ENCODE peak calls at places on chromosome 18, in eight cellular contexts. R is mesothelial cell of epicardium, H is RWPE1, L is body of pancreas, Q is HFFc6, I is lower leg skin, O is hepatocyte, S is MCF 10A. B is an unnamed sample.
A peak's percentile ranks its signal among the peaks of the same experiment; 100 is the strongest.

GRCh38 chr18:25299899-25300298 is 52.1 kb downstream of the ZNF521 start:
- DNase-seq in R (no peak), H (no peak), L (no peak), Q (no peak), I (no peak), O (no peak), S (no peak), B (no peak)

GRCh38 chr18:23882616-23883276 is 131.8 kb upstream of the TTC39C start:
- DNase-seq in R (no peak), H (no peak), L (no peak), Q (no peak), I (no peak), O (no peak), S (no peak), B (no peak)

GRCh38 chr18:66749030-66749429 is 145.1 kb upstream of the CDH19 start:
- DNase-seq in R (no peak), H (no peak), L (no peak), Q (no peak), I (no peak), O (no peak), S (peak; percentile 30), B (no peak)

GRCh38 chr18:64807560-64807959 is 658.7 kb upstream of the LINC00305 start:
- DNase-seq in R (no peak), H (no peak), L (no peak), Q (no peak), I (no peak), O (no peak), S (no peak), B (no peak)

GRCh38 chr18:13252696-13253410 is 34.3 kb downstream of the LDLRAD4 start:
- DNase-seq in R (no peak), H (no peak), L (no peak), Q (no peak), I (no peak), O (no peak), S (no peak), B (no peak)

GRCh38 chr18:6652098-6652497 is 77.4 kb upstream of the ARHGAP28 start:
- DNase-seq in R (no peak), H (no peak), L (no peak), Q (no peak), I (no peak), O (no peak), S (no peak), B (no peak)

GRCh38 chr18:10420561-10421352 is 33.7 kb upstream of the APCDD1 start:
- DNase-seq in R (no peak), H (no peak), L (no peak), Q (peak; percentile 58), I (no peak), O (no peak), S (peak; percentile 15), B (no peak)

GRCh38 chr18:904135-905090 is at the start of gene ADCYAP1:
- DNase-seq in R (no peak), H (no peak), L (no peak), Q (no peak), I (no peak), O (peak; percentile 31), S (no peak), B (no peak)

GRCh38 chr18:34993289-34993688 is 47.9 kb upstream of the MAPRE2 start:
- DNase-seq in R (no peak), H (no peak), L (no peak), Q (no peak), I (no peak), O (no peak), S (peak; percentile 52), B (no peak)

GRCh38 chr18:59067873-59068272 is 71.8 kb upstream of the SEC11C start:
- DNase-seq in R (no peak), H (no peak), L (peak; percentile 32), Q (no peak), I (no peak), O (peak; percentile 45), S (peak; percentile 55), B (no peak)
- TF ChIP-seq CTCF in R (peak; percentile 35), H (peak; percentile 46), L (peak; percentile 44), Q (peak; percentile 76), I (no peak), O (peak; percentile 49), S (peak; percentile 30), B (no peak)

GRCh38 chr18:42298744-42299685 is 344.0 kb downstream of the PIK3C3 start:
- DNase-seq in R (peak; percentile 60), H (peak; percentile 31), L (peak; percentile 66), Q (peak; percentile 69), I (peak; percentile 76), O (peak; percentile 85), S (peak; percentile 75), B (no peak)
- TF ChIP-seq CTCF in R (peak; percentile 94), H (peak; percentile 87), L (peak; percentile 65), Q (peak; percentile 94), I (no peak), O (peak; percentile 93), S (peak; percentile 81), B (peak; percentile 74)

GRCh38 chr18:45321520-45321919 is 293.8 kb upstream of the SLC14A2 start:
- DNase-seq in R (no peak), H (no peak), L (peak; percentile 19), Q (no peak), I (no peak), O (no peak), S (no peak), B (no peak)

GRCh38 chr18:45320724-45321123 is 294.6 kb upstream of the SLC14A2 start:
- DNase-seq in R (no peak), H (no peak), L (no peak), Q (no peak), I (no peak), O (peak; percentile 52), S (no peak), B (no peak)

GRCh38 chr18:45312727-45313126 is 302.5 kb upstream of the SLC14A2 start:
- DNase-seq in R (no peak), H (no peak), L (no peak), Q (no peak), I (no peak), O (no peak), S (no peak), B (no peak)

GRCh38 chr18:45316127-45316526 is 299.1 kb upstream of the SLC14A2 start:
- DNase-seq in R (no peak), H (no peak), L (no peak), Q (no peak), I (no peak), O (no peak), S (no peak), B (no peak)
- TF ChIP-seq CTCF in R (no peak), H (no peak), L (no peak), Q (no peak), I (no peak), O (no peak), S (no peak), B (no peak)

GRCh38 chr18:31657823-31658669 is 26.3 kb downstream of the B4GALT6 start:
- DNase-seq in R (no peak), H (no peak), L (no peak), Q (no peak), I (no peak), O (peak; percentile 29), S (no peak), B (no peak)
- TF ChIP-seq CTCF in R (no peak), H (no peak), L (no peak), Q (no peak), I (no peak), O (no peak), S (no peak), B (no peak)

DNA sequence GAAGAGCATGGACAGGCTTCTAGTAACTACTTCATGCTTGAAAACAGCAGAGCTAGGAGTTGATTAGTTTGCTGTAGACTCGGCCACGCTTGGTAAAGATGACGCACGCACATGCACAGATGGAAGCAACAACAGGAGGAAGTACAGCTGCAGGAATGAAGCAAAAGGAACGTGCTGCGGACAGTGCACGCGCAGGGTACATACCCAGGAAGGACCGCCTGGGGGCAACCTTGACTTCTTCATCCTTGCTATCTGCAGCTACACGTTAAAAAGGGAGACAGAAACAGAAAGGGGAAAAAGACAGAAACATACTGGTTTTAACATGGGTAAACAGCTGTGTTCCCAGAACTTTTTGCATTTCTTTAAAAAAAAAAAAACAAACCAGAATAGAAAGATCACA is 17.7 kb downstream of the SLC66A2 start:
- DNase-seq in R (no peak), H (no peak), L (peak; percentile 73), Q (peak; percentile 80), I (no peak), O (peak; percentile 67), S (no peak), B (no peak)
- TF ChIP-seq CTCF in R (no peak), H (no peak), L (peak; percentile 69), Q (peak; percentile 47), I (no peak), O (peak; percentile 40), S (no peak), B (no peak)

GRCh38 chr18:56560992-56561391 is 77.4 kb downstream of the TXNL1 start:
- DNase-seq in R (no peak), H (no peak), L (no peak), Q (no peak), I (no peak), O (no peak), S (no peak), B (no peak)

GRCh38 chr18:56562479-56562878 is 75.9 kb downstream of the TXNL1 start:
- DNase-seq in R (no peak), H (no peak), L (no peak), Q (no peak), I (no peak), O (no peak), S (no peak), B (no peak)

GRCh38 chr18:56565596-56566355 is 72.6 kb downstream of the TXNL1 start:
- DNase-seq in R (no peak), H (peak; percentile 3), L (no peak), Q (peak; percentile 79), I (no peak), O (no peak), S (peak; percentile 52), B (no peak)

GRCh38 chr18:56565059-56565458 is 73.3 kb downstream of the TXNL1 start:
- DNase-seq in R (no peak), H (no peak), L (no peak), Q (no peak), I (no peak), O (no peak), S (no peak), B (no peak)

GRCh38 chr18:56563568-56563967 is 74.8 kb downstream of the TXNL1 start:
- DNase-seq in R (no peak), H (no peak), L (no peak), Q (no peak), I (no peak), O (no peak), S (peak; percentile 1), B (no peak)
- TF ChIP-seq CTCF in R (no peak), H (no peak), L (no peak), Q (peak; percentile 52), I (no peak), O (no peak), S (no peak), B (no peak)

DNA sequence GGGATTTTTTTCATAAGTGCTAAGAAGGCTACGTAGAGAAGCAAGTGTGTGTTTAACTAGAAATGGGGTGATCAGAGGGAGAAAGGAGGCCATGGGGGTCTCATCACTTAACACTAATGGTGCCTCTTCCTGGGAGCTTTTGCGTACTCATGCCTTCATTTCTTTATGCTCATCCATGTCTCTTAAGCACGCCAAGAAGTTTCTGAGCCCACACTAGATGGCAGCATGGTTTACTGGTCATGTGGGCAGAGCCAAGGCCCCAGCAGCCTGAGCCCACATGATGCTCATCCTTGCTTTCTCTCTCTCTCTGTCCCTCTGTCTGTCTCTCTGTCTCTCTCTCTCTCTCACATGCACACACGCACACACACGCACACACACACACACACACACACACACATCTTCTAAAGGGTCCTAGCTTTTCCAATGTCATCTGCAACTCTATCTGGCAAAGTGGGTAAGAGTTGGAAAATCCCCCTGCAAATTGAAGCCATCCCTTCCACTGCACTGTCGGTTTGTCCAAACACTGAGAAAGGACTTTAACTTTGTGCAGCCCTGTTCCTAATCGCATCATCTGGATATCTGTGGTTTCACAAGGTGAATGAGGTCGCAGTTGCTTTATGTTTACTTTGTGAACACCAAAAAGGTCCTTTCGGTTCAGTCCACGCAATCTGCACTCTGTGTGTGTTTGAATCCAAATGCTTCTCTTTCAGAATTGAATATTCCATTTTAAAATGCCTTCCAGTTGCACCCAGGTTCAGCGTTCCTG is 137.2 kb upstream of the CCDC68 start:
- DNase-seq in R (no peak), H (peak; percentile 13), L (no peak), Q (peak; percentile 81), I (no peak), O (peak; percentile 57), S (peak; percentile 65), B (no peak)
- TF ChIP-seq CTCF in R (no peak), H (peak; percentile 17), L (no peak), Q (peak; percentile 69), I (no peak), O (peak; percentile 41), S (peak; percentile 29), B (no peak)